ENCODE peak calls at places on chromosomes 2 and 18, in six cellular contexts. R, P, W, N, F and E are unnamed samples.

GRCh38 chr2:169569948-169570347 is 3.7 kb downstream of the FASTKD1 start:
- DNase-seq in R (no peak), P (no peak), W (no peak), N (no peak), F (no peak), E (no peak)

GRCh38 chr18:36899289-36899688 is 70.4 kb downstream of the KIAA1328 start:
- DNase-seq in R (peak), P (no peak), W (no peak), N (peak), F (no peak), E (peak)

GRCh38 chr2:157980020-157980419 is 103.9 kb upstream of the ACVR1 start:
- DNase-seq in R (no peak), P (no peak), W (no peak), N (no peak), F (no peak), E (no peak)

GRCh38 chr2:236403811-236404210 is 139.6 kb upstream of the ASB18 start:
- DNase-seq in R (no peak), P (no peak), W (no peak), N (no peak), F (no peak), E (no peak)

GRCh38 chr18:79599503-79599931 is 80.1 kb upstream of the CTDP1 start:
- DNase-seq in R (peak), P (no peak), W (peak), N (peak), F (no peak), E (peak)

GRCh38 chr2:235843591-235844395 is 324.4 kb downstream of the GBX2 start:
- DNase-seq in R (no peak), P (no peak), W (no peak), N (no peak), F (no peak), E (no peak)

GRCh38 chr2:176789751-176790150 is 422.8 kb upstream of the HNRNPA3 start:
- DNase-seq in R (no peak), P (no peak), W (no peak), N (no peak), F (no peak), E (no peak)

GRCh38 chr2:133193544-133193943 is 374.7 kb downstream of the NCKAP5 start:
- DNase-seq in R (no peak), P (no peak), W (no peak), N (no peak), F (no peak), E (no peak)

GRCh38 chr18:57585421-57585820 is 1.1 kb downstream of the FECH start:
- DNase-seq in R (no peak), P (no peak), W (no peak), N (peak), F (no peak), E (peak)